ENCODE peak calls at places on chromosomes 13 and 19, in five cellular contexts. One of them, this sample, is unnamed.

GRCh38 chr19:33275933-33276619 is 26.3 kb downstream of the CEBPA start:
- DNase-seq in GM23338: no peak
- DNase-seq in tibial nerve: no peak
- DNase-seq in ovary: no peak
- DNase-seq in esophagus squamous epithelium: no peak
- DNase-seq in this sample: no peak

GRCh38 chr13:44149821-44150220 is 223.8 kb upstream of the SERP2 start:
- DNase-seq in tibial nerve: no peak
- DNase-seq in GM23338: no peak
- DNase-seq in ovary: no peak
- DNase-seq in esophagus squamous epithelium: no peak
- DNase-seq in this sample: no peak

GRCh38 chr13:55307909-55308308 is 1832.8 kb upstream of the PRR20A start:
- DNase-seq in ovary: no peak
- DNase-seq in tibial nerve: no peak
- DNase-seq in GM23338: no peak
- DNase-seq in esophagus squamous epithelium: no peak
- DNase-seq in this sample: no peak

GRCh38 chr13:50127017-50127725 is 111.9 kb downstream of the KCNRG start:
- DNase-seq in ovary: peak
- DNase-seq in tibial nerve: peak
- DNase-seq in esophagus squamous epithelium: no peak
- DNase-seq in GM23338: peak
- DNase-seq in this sample: no peak

GRCh38 chr19:34757441-34757840 is 15.6 kb downstream of the ZNF599 start:
- DNase-seq in ovary: no peak
- DNase-seq in GM23338: no peak
- DNase-seq in tibial nerve: no peak
- DNase-seq in esophagus squamous epithelium: no peak
- DNase-seq in this sample: no peak

GRCh38 chr13:49998714-49999624 is 2.1 kb downstream of the TRIM13 start:
- DNase-seq in GM23338: peak
- DNase-seq in ovary: no peak
- DNase-seq in tibial nerve: no peak
- DNase-seq in esophagus squamous epithelium: no peak
- DNase-seq in this sample: no peak

GRCh38 chr19:12975221-12975756 is 5.9 kb downstream of the DAND5 start:
- DNase-seq in tibial nerve: no peak
- DNase-seq in esophagus squamous epithelium: no peak
- DNase-seq in GM23338: no peak
- DNase-seq in ovary: no peak
- DNase-seq in this sample: no peak

GRCh38 chr19:34960103-34960805 is 3.8 kb downstream of the ZNF792 start:
- DNase-seq in esophagus squamous epithelium: no peak
- DNase-seq in ovary: no peak
- DNase-seq in GM23338: no peak
- DNase-seq in tibial nerve: no peak
- DNase-seq in this sample: no peak

GRCh38 chr13:48908381-48909087 is 67.2 kb upstream of the FNDC3A start:
- DNase-seq in esophagus squamous epithelium: no peak
- DNase-seq in ovary: no peak
- DNase-seq in GM23338: no peak
- DNase-seq in tibial nerve: no peak
- DNase-seq in this sample: no peak

GRCh38 chr19:370641-371330 is 26.2 kb upstream of the MIER2 start:
- DNase-seq in ovary: peak
- DNase-seq in esophagus squamous epithelium: no peak
- DNase-seq in GM23338: no peak
- DNase-seq in tibial nerve: no peak
- DNase-seq in this sample: no peak

GRCh38 chr13:40406405-40407138 is 259.9 kb downstream of the FOXO1 start:
- DNase-seq in esophagus squamous epithelium: no peak
- DNase-seq in tibial nerve: no peak
- DNase-seq in GM23338: no peak
- DNase-seq in ovary: no peak
- DNase-seq in this sample: peak

GRCh38 chr13:29761815-29762214 is 88.6 kb downstream of the UBL3 start:
- DNase-seq in esophagus squamous epithelium: no peak
- DNase-seq in ovary: no peak
- DNase-seq in GM23338: peak
- DNase-seq in tibial nerve: no peak
- DNase-seq in this sample: no peak

GRCh38 chr13:65907656-65908441 is 1322.3 kb downstream of the PCDH9 start:
- DNase-seq in tibial nerve: no peak
- DNase-seq in ovary: no peak
- DNase-seq in esophagus squamous epithelium: no peak
- DNase-seq in GM23338: no peak
- DNase-seq in this sample: no peak

GRCh38 chr13:89269737-89270136 is 1598.6 kb downstream of the SLITRK5 start:
- DNase-seq in ovary: no peak
- DNase-seq in tibial nerve: no peak
- DNase-seq in GM23338: no peak
- DNase-seq in esophagus squamous epithelium: no peak
- DNase-seq in this sample: no peak

GRCh38 chr19:2569596-2570465 is 93.9 kb downstream of the GADD45B start:
- DNase-seq in tibial nerve: no peak
- DNase-seq in ovary: no peak
- DNase-seq in esophagus squamous epithelium: no peak
- DNase-seq in GM23338: no peak
- DNase-seq in this sample: no peak

GRCh38 chr13:48431431-48431830 is 18.5 kb upstream of the LPAR6 start:
- DNase-seq in GM23338: no peak
- DNase-seq in esophagus squamous epithelium: no peak
- DNase-seq in ovary: no peak
- DNase-seq in tibial nerve: no peak
- DNase-seq in this sample: no peak

GRCh38 chr13:80718970-80719369 is 378.0 kb upstream of the SPRY2 start:
- DNase-seq in ovary: no peak
- DNase-seq in tibial nerve: no peak
- DNase-seq in GM23338: no peak
- DNase-seq in esophagus squamous epithelium: no peak
- DNase-seq in this sample: no peak

GRCh38 chr13:43364210-43365041 is 341.0 kb downstream of the DNAJC15 start:
- DNase-seq in tibial nerve: no peak
- DNase-seq in ovary: no peak
- DNase-seq in esophagus squamous epithelium: no peak
- DNase-seq in GM23338: no peak
- DNase-seq in this sample: no peak

GRCh38 chr19:5213667-5214066 is 126.9 kb downstream of the PTPRS start:
- DNase-seq in esophagus squamous epithelium: no peak
- DNase-seq in ovary: no peak
- DNase-seq in GM23338: no peak
- DNase-seq in tibial nerve: no peak
- DNase-seq in this sample: no peak

GRCh38 chr19:28388988-28389387 is 824.0 kb downstream of the UQCRFS1 start:
- DNase-seq in ovary: no peak
- DNase-seq in tibial nerve: no peak
- DNase-seq in GM23338: no peak
- DNase-seq in esophagus squamous epithelium: no peak
- DNase-seq in this sample: no peak

GRCh38 chr19:7622933-7623685 is 6.2 kb downstream of the XAB2 start:
- DNase-seq in tibial nerve: no peak
- DNase-seq in ovary: no peak
- DNase-seq in esophagus squamous epithelium: no peak
- DNase-seq in GM23338: peak
- DNase-seq in this sample: no peak

GRCh38 chr19:49570997-49571676 is 9.2 kb downstream of the NOSIP start:
- DNase-seq in ovary: no peak
- DNase-seq in esophagus squamous epithelium: no peak
- DNase-seq in tibial nerve: no peak
- DNase-seq in GM23338: peak
- DNase-seq in this sample: no peak

GRCh38 chr19:1158885-1159448 is 15.1 kb downstream of the SBNO2 start:
- DNase-seq in tibial nerve: no peak
- DNase-seq in esophagus squamous epithelium: no peak
- DNase-seq in ovary: peak
- DNase-seq in GM23338: no peak
- DNase-seq in this sample: no peak

GRCh38 chr13:112769615-112770014 is 79.8 kb downstream of the ATP11A start:
- DNase-seq in esophagus squamous epithelium: no peak
- DNase-seq in ovary: no peak
- DNase-seq in GM23338: no peak
- DNase-seq in tibial nerve: no peak
- DNase-seq in this sample: no peak

GRCh38 chr13:69474286-69474685 is 633.3 kb upstream of the ATXN8OS start:
- DNase-seq in tibial nerve: no peak
- DNase-seq in esophagus squamous epithelium: no peak
- DNase-seq in ovary: no peak
- DNase-seq in GM23338: no peak
- DNase-seq in this sample: no peak

GRCh38 chr13:48475230-48475629 is 57.6 kb downstream of the RCBTB2 start:
- DNase-seq in tibial nerve: no peak
- DNase-seq in GM23338: peak
- DNase-seq in ovary: no peak
- DNase-seq in esophagus squamous epithelium: no peak
- DNase-seq in this sample: no peak

DNA sequence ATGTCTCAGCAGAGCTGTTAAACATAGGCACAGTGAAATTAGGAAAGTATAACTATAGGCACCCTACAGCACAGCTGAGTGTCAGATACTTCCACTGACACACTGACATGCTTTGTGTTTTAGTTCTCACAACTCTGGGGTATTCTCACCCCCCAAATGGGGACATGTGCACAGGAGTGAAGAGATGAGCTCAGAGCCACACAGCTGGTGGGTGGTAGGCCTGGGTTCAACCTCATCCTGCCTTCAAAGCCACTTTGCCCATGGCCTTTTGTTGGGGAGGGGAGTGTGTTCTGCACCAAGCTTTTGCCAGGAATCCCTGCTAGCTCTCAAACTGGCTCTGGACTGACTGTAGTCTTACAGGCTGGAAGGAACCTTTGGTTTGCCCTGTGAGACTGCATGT is 1.7 kb upstream of the SLC35E1 start:
- DNase-seq in esophagus squamous epithelium: no peak
- DNase-seq in ovary: no peak
- DNase-seq in GM23338: no peak
- DNase-seq in tibial nerve: no peak
- DNase-seq in this sample: no peak
- H3K27ac ChIP-seq in esophagus squamous epithelium: no peak
- H3K27ac ChIP-seq in ovary: no peak
- H3K27ac ChIP-seq in GM23338: no peak
- H3K27ac ChIP-seq in tibial nerve: no peak
- H3K27ac ChIP-seq in this sample: no peak

GRCh38 chr13:33349996-33350826 is 64.7 kb upstream of the STARD13 start:
- DNase-seq in esophagus squamous epithelium: no peak
- DNase-seq in GM23338: peak
- DNase-seq in ovary: peak
- DNase-seq in tibial nerve: peak
- DNase-seq in this sample: no peak
- H3K27ac ChIP-seq in esophagus squamous epithelium: peak
- H3K27ac ChIP-seq in GM23338: no peak
- H3K27ac ChIP-seq in ovary: peak
- H3K27ac ChIP-seq in tibial nerve: peak
- H3K27ac ChIP-seq in this sample: no peak

GRCh38 chr19:45114116-45114515 is 21.1 kb downstream of the PPP1R37 start:
- DNase-seq in ovary: no peak
- DNase-seq in esophagus squamous epithelium: no peak
- DNase-seq in GM23338: no peak
- DNase-seq in tibial nerve: no peak
- DNase-seq in this sample: no peak

GRCh38 chr19:45117666-45118065 is 24.7 kb downstream of the PPP1R37 start:
- DNase-seq in esophagus squamous epithelium: no peak
- DNase-seq in ovary: no peak
- DNase-seq in GM23338: no peak
- DNase-seq in tibial nerve: no peak
- DNase-seq in this sample: no peak

GRCh38 chr19:45115809-45116615 is 23.0 kb downstream of the PPP1R37 start:
- DNase-seq in tibial nerve: no peak
- DNase-seq in ovary: no peak
- DNase-seq in esophagus squamous epithelium: no peak
- DNase-seq in GM23338: no peak
- DNase-seq in this sample: no peak

GRCh38 chr19:45119582-45119981 is 26.6 kb downstream of the PPP1R37 start:
- DNase-seq in GM23338: no peak
- DNase-seq in tibial nerve: no peak
- DNase-seq in esophagus squamous epithelium: no peak
- DNase-seq in ovary: no peak
- DNase-seq in this sample: no peak

DNA sequence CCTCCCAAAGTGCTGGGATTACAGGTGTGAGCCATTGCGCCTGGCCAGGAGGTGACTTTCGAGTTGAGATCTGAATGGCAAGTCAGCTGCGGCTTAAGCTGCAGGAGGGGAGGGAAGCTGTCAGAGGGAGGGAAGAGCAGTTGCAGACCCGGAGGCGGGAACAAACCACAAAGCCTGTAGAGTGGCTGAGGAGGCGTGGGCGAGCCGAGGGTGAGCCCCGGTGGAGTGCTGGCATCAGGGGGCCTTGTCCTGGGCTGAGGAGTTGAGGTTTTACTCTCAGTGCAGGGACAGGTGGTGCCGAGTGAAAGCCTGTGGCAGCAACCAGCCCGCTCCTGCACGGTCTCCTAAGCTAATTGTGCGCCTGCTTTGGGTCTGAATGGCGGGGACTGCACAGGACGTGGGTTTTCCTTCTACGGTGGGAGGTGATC is 24.2 kb downstream of the PPP1R37 start:
- DNase-seq in tibial nerve: no peak
- DNase-seq in esophagus squamous epithelium: no peak
- DNase-seq in ovary: no peak
- DNase-seq in GM23338: no peak
- DNase-seq in this sample: no peak
- H3K27ac ChIP-seq in tibial nerve: no peak
- H3K27ac ChIP-seq in esophagus squamous epithelium: no peak
- H3K27ac ChIP-seq in ovary: no peak
- H3K27ac ChIP-seq in GM23338: no peak
- H3K27ac ChIP-seq in this sample: no peak

GRCh38 chr13:106098778-106099177 is 436.7 kb downstream of the EFNB2 start:
- DNase-seq in esophagus squamous epithelium: no peak
- DNase-seq in GM23338: no peak
- DNase-seq in tibial nerve: no peak
- DNase-seq in ovary: no peak
- DNase-seq in this sample: no peak
- H3K27ac ChIP-seq in esophagus squamous epithelium: no peak
- H3K27ac ChIP-seq in GM23338: peak
- H3K27ac ChIP-seq in tibial nerve: no peak
- H3K27ac ChIP-seq in ovary: no peak
- H3K27ac ChIP-seq in this sample: no peak

GRCh38 chr19:10201176-10201575 is 6.4 kb upstream of the DNMT1 start:
- DNase-seq in ovary: no peak
- DNase-seq in GM23338: no peak
- DNase-seq in esophagus squamous epithelium: no peak
- DNase-seq in tibial nerve: no peak
- DNase-seq in this sample: no peak
- H3K27ac ChIP-seq in ovary: no peak
- H3K27ac ChIP-seq in GM23338: no peak
- H3K27ac ChIP-seq in esophagus squamous epithelium: no peak
- H3K27ac ChIP-seq in tibial nerve: no peak
- H3K27ac ChIP-seq in this sample: no peak

This sample was measured in epithelial cell of prostate.